ENCODE peak calls at places on chromosomes 5 and 9, in eight cellular contexts. One of them, this sample, is unnamed. For H3K4me1, the result is how much of the 10 kb centered on the place peaks cover.

GRCh38 chr5:101678494-101679193 is 617.4 kb downstream of the SLCO4C1 start:
- DNase-seq in ovary: peak
- DNase-seq in suprapubic skin: no peak
- DNase-seq in A549: peak
- DNase-seq in stomach: peak
- DNase-seq in K562: peak
- DNase-seq in SK-N-SH: peak
- DNase-seq in upper lobe of left lung: no peak
- DNase-seq in this sample: peak

GRCh38 chr5:84729326-84729725 is 344.6 kb upstream of the EDIL3 start:
- DNase-seq in ovary: no peak
- DNase-seq in suprapubic skin: no peak
- DNase-seq in A549: peak
- DNase-seq in stomach: no peak
- DNase-seq in K562: no peak
- DNase-seq in SK-N-SH: no peak
- DNase-seq in upper lobe of left lung: no peak
- DNase-seq in this sample: no peak

GRCh38 chr5:175885813-175886212 is 14.4 kb downstream of the CPLX2 start:
- DNase-seq in ovary: no peak
- DNase-seq in suprapubic skin: no peak
- DNase-seq in A549: no peak
- DNase-seq in stomach: peak
- DNase-seq in K562: no peak
- DNase-seq in SK-N-SH: no peak
- DNase-seq in upper lobe of left lung: no peak
- DNase-seq in this sample: no peak

GRCh38 chr5:97383996-97384395 is 200.9 kb upstream of the RIOK2 start:
- DNase-seq in ovary: no peak
- DNase-seq in suprapubic skin: no peak
- DNase-seq in A549: no peak
- DNase-seq in stomach: no peak
- DNase-seq in K562: no peak
- DNase-seq in SK-N-SH: no peak
- DNase-seq in upper lobe of left lung: no peak
- DNase-seq in this sample: no peak

GRCh38 chr5:111173476-111173875 is 50.7 kb upstream of the CAMK4 start:
- DNase-seq in ovary: no peak
- DNase-seq in suprapubic skin: no peak
- DNase-seq in A549: no peak
- DNase-seq in stomach: no peak
- DNase-seq in K562: no peak
- DNase-seq in SK-N-SH: no peak
- DNase-seq in upper lobe of left lung: no peak
- DNase-seq in this sample: no peak

GRCh38 chr5:168014423-168014822 is 277.0 kb upstream of the WWC1 start:
- DNase-seq in ovary: no peak
- DNase-seq in suprapubic skin: no peak
- DNase-seq in A549: no peak
- DNase-seq in stomach: no peak
- DNase-seq in K562: no peak
- DNase-seq in SK-N-SH: no peak
- DNase-seq in upper lobe of left lung: no peak
- DNase-seq in this sample: no peak

GRCh38 chr5:41763096-41763495 is 107.1 kb downstream of the OXCT1 start:
- DNase-seq in ovary: no peak
- DNase-seq in suprapubic skin: no peak
- DNase-seq in A549: no peak
- DNase-seq in stomach: no peak
- DNase-seq in K562: no peak
- DNase-seq in SK-N-SH: no peak
- DNase-seq in upper lobe of left lung: no peak
- DNase-seq in this sample: no peak

GRCh38 chr9:98551511-98552286 is 157.0 kb downstream of the GABBR2 start:
- DNase-seq in ovary: no peak
- DNase-seq in suprapubic skin: no peak
- DNase-seq in A549: no peak
- DNase-seq in stomach: no peak
- DNase-seq in K562: no peak
- DNase-seq in SK-N-SH: no peak
- DNase-seq in upper lobe of left lung: no peak
- DNase-seq in this sample: peak

GRCh38 chr5:167284491-167284890 is 1007.0 kb upstream of the WWC1 start:
- DNase-seq in ovary: no peak
- DNase-seq in suprapubic skin: no peak
- DNase-seq in A549: no peak
- DNase-seq in stomach: no peak
- DNase-seq in K562: no peak
- DNase-seq in SK-N-SH: no peak
- DNase-seq in upper lobe of left lung: no peak
- DNase-seq in this sample: no peak

GRCh38 chr5:114361724-114362196 is at the start of gene KCNN2:
- DNase-seq in ovary: peak
- DNase-seq in suprapubic skin: peak
- DNase-seq in A549: peak
- DNase-seq in stomach: peak
- DNase-seq in K562: no peak
- DNase-seq in SK-N-SH: peak
- DNase-seq in upper lobe of left lung: peak
- DNase-seq in this sample: peak

GRCh38 chr9:104810421-104811339 is 46.8 kb downstream of the NIPSNAP3B start:
- DNase-seq in ovary: no peak
- DNase-seq in suprapubic skin: no peak
- DNase-seq in A549: peak
- DNase-seq in stomach: peak
- DNase-seq in K562: no peak
- DNase-seq in SK-N-SH: no peak
- DNase-seq in upper lobe of left lung: no peak
- DNase-seq in this sample: no peak

GRCh38 chr5:169801324-169801777 is 164.3 kb downstream of the DOCK2 start:
- DNase-seq in ovary: no peak
- DNase-seq in suprapubic skin: no peak
- DNase-seq in A549: peak
- DNase-seq in stomach: no peak
- DNase-seq in K562: peak
- DNase-seq in SK-N-SH: no peak
- DNase-seq in upper lobe of left lung: no peak
- DNase-seq in this sample: no peak

GRCh38 chr9:70324963-70325362 is 66.2 kb downstream of the SMC5 start:
- DNase-seq in ovary: no peak
- DNase-seq in suprapubic skin: no peak
- DNase-seq in A549: no peak
- DNase-seq in stomach: no peak
- DNase-seq in K562: no peak
- DNase-seq in SK-N-SH: no peak
- DNase-seq in upper lobe of left lung: no peak
- DNase-seq in this sample: no peak

GRCh38 chr5:55570026-55570425 is 35.3 kb upstream of the PLPP1 start:
- DNase-seq in ovary: no peak
- DNase-seq in suprapubic skin: no peak
- DNase-seq in A549: no peak
- DNase-seq in stomach: no peak
- DNase-seq in K562: no peak
- DNase-seq in SK-N-SH: no peak
- DNase-seq in upper lobe of left lung: no peak
- DNase-seq in this sample: no peak

GRCh38 chr5:90408571-90409317 is 812 bp downstream of the CETN3 start:
- DNase-seq in ovary: no peak
- DNase-seq in suprapubic skin: no peak
- DNase-seq in A549: no peak
- DNase-seq in stomach: no peak
- DNase-seq in K562: peak
- DNase-seq in SK-N-SH: peak
- DNase-seq in upper lobe of left lung: no peak
- DNase-seq in this sample: no peak

GRCh38 chr9:70449461-70449860 is 35.0 kb upstream of the KLF9 start:
- DNase-seq in ovary: no peak
- DNase-seq in suprapubic skin: no peak
- DNase-seq in A549: no peak
- DNase-seq in stomach: no peak
- DNase-seq in K562: no peak
- DNase-seq in SK-N-SH: no peak
- DNase-seq in upper lobe of left lung: no peak
- DNase-seq in this sample: no peak

GRCh38 chr5:80487829-80488708 is at the start of gene FAM151B:
- DNase-seq in ovary: peak
- DNase-seq in suprapubic skin: peak
- DNase-seq in A549: peak
- DNase-seq in stomach: peak
- DNase-seq in K562: peak
- DNase-seq in SK-N-SH: peak
- DNase-seq in upper lobe of left lung: peak
- DNase-seq in this sample: peak
- TF ChIP-seq CTCF in ovary: no peak
- TF ChIP-seq CTCF in suprapubic skin: no peak
- TF ChIP-seq CTCF in A549: peak
- TF ChIP-seq CTCF in stomach: no peak
- TF ChIP-seq CTCF in K562: no peak
- TF ChIP-seq CTCF in SK-N-SH: peak
- TF ChIP-seq CTCF in upper lobe of left lung: peak
- TF ChIP-seq CTCF in this sample: no peak

GRCh38 chr5:172790496-172790889 is 19.5 kb upstream of the DUSP1 start:
- DNase-seq in ovary: no peak
- DNase-seq in suprapubic skin: no peak
- DNase-seq in A549: no peak
- DNase-seq in stomach: no peak
- DNase-seq in K562: no peak
- DNase-seq in SK-N-SH: no peak
- DNase-seq in upper lobe of left lung: no peak
- DNase-seq in this sample: no peak

GRCh38 chr5:172791291-172791690 is 20.3 kb upstream of the DUSP1 start:
- DNase-seq in ovary: peak
- DNase-seq in suprapubic skin: peak
- DNase-seq in A549: no peak
- DNase-seq in stomach: no peak
- DNase-seq in K562: no peak
- DNase-seq in SK-N-SH: no peak
- DNase-seq in upper lobe of left lung: peak
- DNase-seq in this sample: peak

GRCh38 chr5:172789687-172790495 is 18.9 kb upstream of the DUSP1 start:
- DNase-seq in ovary: peak
- DNase-seq in suprapubic skin: peak
- DNase-seq in A549: no peak
- DNase-seq in stomach: no peak
- DNase-seq in K562: peak
- DNase-seq in SK-N-SH: no peak
- DNase-seq in upper lobe of left lung: peak
- DNase-seq in this sample: peak

GRCh38 chr5:172786736-172787462 is 15.9 kb upstream of the DUSP1 start:
- DNase-seq in ovary: no peak
- DNase-seq in suprapubic skin: peak
- DNase-seq in A549: no peak
- DNase-seq in stomach: no peak
- DNase-seq in K562: no peak
- DNase-seq in SK-N-SH: no peak
- DNase-seq in upper lobe of left lung: no peak
- DNase-seq in this sample: no peak

DNA sequence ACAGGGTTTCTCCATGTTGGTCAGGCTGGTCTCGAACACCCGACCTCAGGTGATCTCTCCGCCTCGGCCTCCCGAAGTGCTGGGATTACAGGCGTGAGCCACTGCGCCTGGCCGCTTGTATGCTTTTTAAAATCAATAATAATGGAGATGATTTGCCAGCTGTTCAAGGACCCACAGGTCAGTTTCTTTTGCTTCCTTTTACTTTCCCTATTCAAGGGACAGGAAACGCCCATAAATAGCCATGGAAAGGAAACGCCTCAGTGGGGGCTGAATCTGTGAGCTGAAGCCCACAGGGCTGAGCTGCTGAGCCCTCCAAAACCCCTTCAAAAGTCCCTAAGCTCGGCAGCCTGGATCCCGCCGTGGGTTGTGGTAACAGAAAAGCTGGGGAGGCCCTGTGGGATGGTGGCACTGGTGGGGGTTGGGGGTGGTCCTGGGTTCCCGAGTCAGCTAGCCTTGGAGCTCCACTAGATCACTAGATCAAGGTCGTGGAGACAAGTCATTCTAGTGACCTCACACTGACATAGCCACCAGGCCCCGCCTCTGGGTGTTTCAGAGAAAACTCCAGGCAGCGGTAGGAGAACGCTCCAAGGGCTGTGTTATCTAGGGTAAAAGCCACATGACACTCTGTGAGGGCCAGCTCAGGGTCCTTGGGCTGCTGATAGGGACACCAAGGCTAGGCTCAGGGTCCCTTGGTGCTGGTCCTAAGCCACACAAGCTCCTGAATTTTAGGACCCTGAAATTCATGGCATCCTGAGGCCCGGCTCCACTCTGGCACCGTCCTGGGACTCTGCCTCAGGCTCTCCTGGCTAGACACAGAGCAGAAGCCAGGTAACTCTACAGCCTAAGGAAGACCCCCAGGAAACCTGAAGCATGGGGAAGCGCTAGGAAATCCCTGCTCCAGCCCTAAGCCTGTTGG is 18.0 kb upstream of the DUSP1 start:
- DNase-seq in ovary: peak
- DNase-seq in suprapubic skin: peak
- DNase-seq in A549: peak
- DNase-seq in stomach: peak
- DNase-seq in K562: peak
- DNase-seq in SK-N-SH: no peak
- DNase-seq in upper lobe of left lung: peak
- DNase-seq in this sample: peak
- TF ChIP-seq EP300 in ovary: no peak
- TF ChIP-seq EP300 in suprapubic skin: no peak
- TF ChIP-seq EP300 in A549: no peak
- TF ChIP-seq EP300 in stomach: no peak
- TF ChIP-seq EP300 in K562: peak
- TF ChIP-seq EP300 in SK-N-SH: no peak
- TF ChIP-seq EP300 in upper lobe of left lung: no peak
- TF ChIP-seq EP300 in this sample: no peak

DNA sequence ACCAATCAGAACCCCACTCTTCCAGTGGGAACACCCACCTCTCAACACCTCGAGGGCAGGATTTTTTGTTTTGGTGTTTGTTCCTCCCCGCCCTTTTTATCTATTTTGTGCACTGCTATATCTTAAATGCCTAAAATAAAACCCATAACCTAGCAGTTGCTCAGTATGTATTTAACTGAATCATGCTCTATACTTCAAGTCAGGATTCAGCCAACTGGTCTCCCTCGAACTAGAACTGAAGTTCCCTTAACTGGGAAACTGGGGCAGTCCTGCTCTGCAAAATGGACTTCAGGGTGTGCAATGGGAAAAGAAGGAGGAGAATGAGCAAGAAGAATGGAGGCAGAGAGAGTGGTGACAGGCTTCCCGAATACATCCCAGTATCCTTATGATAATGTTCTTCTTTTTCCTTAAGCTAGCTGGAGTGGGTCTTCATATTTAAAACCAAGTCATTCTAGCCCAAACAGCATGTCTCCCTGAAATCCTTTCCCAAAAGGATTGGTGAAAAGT is 20.9 kb upstream of the CPEB4 start:
- DNase-seq in ovary: no peak
- DNase-seq in suprapubic skin: no peak
- DNase-seq in A549: no peak
- DNase-seq in stomach: no peak
- DNase-seq in K562: no peak
- DNase-seq in SK-N-SH: no peak
- DNase-seq in upper lobe of left lung: no peak
- DNase-seq in this sample: no peak
- H3K4me1 ChIP-seq in ovary: under half
- H3K4me1 ChIP-seq in suprapubic skin: under half
- H3K4me1 ChIP-seq in A549: under half
- H3K4me1 ChIP-seq in stomach: half or more
- H3K4me1 ChIP-seq in K562: half or more
- H3K4me1 ChIP-seq in SK-N-SH: under half
- H3K4me1 ChIP-seq in upper lobe of left lung: under half
- H3K4me1 ChIP-seq in this sample: under half

GRCh38 chr5:179158556-179158955 is 98.4 kb downstream of the ZNF354C start:
- DNase-seq in ovary: no peak
- DNase-seq in suprapubic skin: peak
- DNase-seq in A549: no peak
- DNase-seq in stomach: no peak
- DNase-seq in K562: no peak
- DNase-seq in SK-N-SH: no peak
- DNase-seq in upper lobe of left lung: no peak
- DNase-seq in this sample: peak
- TF ChIP-seq CTCF in ovary: no peak
- TF ChIP-seq CTCF in suprapubic skin: no peak
- TF ChIP-seq CTCF in A549: no peak
- TF ChIP-seq CTCF in stomach: no peak
- TF ChIP-seq CTCF in K562: no peak
- TF ChIP-seq CTCF in SK-N-SH: no peak
- TF ChIP-seq CTCF in upper lobe of left lung: no peak
- TF ChIP-seq CTCF in this sample: no peak

This sample was measured in sigmoid colon.